ENCODE peak calls at places on chromosome 22, in six cellular contexts. One of them, this sample, is unnamed.

GRCh38 chr22:38026130-38027111 is 30.8 kb upstream of the PICK1 start:
- ATAC-seq in A549: peak; percentile 28
- ATAC-seq in K562: no peak
- ATAC-seq in HepG2: peak; percentile 20
- ATAC-seq in GM12878: no peak
- ATAC-seq in upper lobe of left lung: no peak
- ATAC-seq in this sample: no peak

GRCh38 chr22:17785185-17786184 is 11.2 kb upstream of the BID start:
- ATAC-seq in A549: peak; percentile 73
- ATAC-seq in K562: peak; percentile 82
- ATAC-seq in HepG2: peak; percentile 63
- ATAC-seq in GM12878: peak; percentile 67
- ATAC-seq in upper lobe of left lung: peak; percentile 61
- ATAC-seq in this sample: peak; percentile 61

GRCh38 chr22:31628362-31628761 is 33.7 kb downstream of the PISD start:
- ATAC-seq in A549: no peak
- ATAC-seq in K562: no peak
- ATAC-seq in HepG2: no peak
- ATAC-seq in GM12878: no peak
- ATAC-seq in upper lobe of left lung: no peak
- ATAC-seq in this sample: no peak

GRCh38 chr22:23038902-23039301 is 31.4 kb upstream of the GNAZ start:
- ATAC-seq in A549: no peak
- ATAC-seq in K562: no peak
- ATAC-seq in HepG2: no peak
- ATAC-seq in GM12878: no peak
- ATAC-seq in upper lobe of left lung: no peak
- ATAC-seq in this sample: no peak

GRCh38 chr22:36457688-36458450 is 23.6 kb downstream of the TXN2 start:
- ATAC-seq in A549: no peak
- ATAC-seq in K562: no peak
- ATAC-seq in HepG2: peak; percentile 9
- ATAC-seq in GM12878: no peak
- ATAC-seq in upper lobe of left lung: peak; percentile 15
- ATAC-seq in this sample: no peak

GRCh38 chr22:49617264-49617663 is 210.4 kb downstream of the BRD1 start:
- ATAC-seq in A549: no peak
- ATAC-seq in K562: no peak
- ATAC-seq in HepG2: no peak
- ATAC-seq in GM12878: no peak
- ATAC-seq in upper lobe of left lung: no peak
- ATAC-seq in this sample: no peak

GRCh38 chr22:41334215-41334614 is 32.9 kb downstream of the ZC3H7B start:
- ATAC-seq in A549: no peak
- ATAC-seq in K562: no peak
- ATAC-seq in HepG2: no peak
- ATAC-seq in GM12878: no peak
- ATAC-seq in upper lobe of left lung: peak; percentile 16
- ATAC-seq in this sample: peak; percentile 29

GRCh38 chr22:17106161-17106784 is 14.9 kb downstream of the TMEM121B start:
- ATAC-seq in A549: peak; percentile 61
- ATAC-seq in K562: peak; percentile 60
- ATAC-seq in HepG2: peak; percentile 60
- ATAC-seq in GM12878: no peak
- ATAC-seq in upper lobe of left lung: peak; percentile 44
- ATAC-seq in this sample: no peak

GRCh38 chr22:40857309-40857851 is 432 bp downstream of the XPNPEP3 start:
- ATAC-seq in A549: peak; percentile 55
- ATAC-seq in K562: peak; percentile 6
- ATAC-seq in HepG2: peak; percentile 44
- ATAC-seq in GM12878: no peak
- ATAC-seq in upper lobe of left lung: no peak
- ATAC-seq in this sample: no peak

GRCh38 chr22:50293441-50294318 is 13.8 kb downstream of the PLXNB2 start:
- ATAC-seq in A549: peak; percentile 84
- ATAC-seq in K562: no peak
- ATAC-seq in HepG2: peak; percentile 77
- ATAC-seq in GM12878: peak; percentile 33
- ATAC-seq in upper lobe of left lung: peak; percentile 73
- ATAC-seq in this sample: peak; percentile 90

GRCh38 chr22:42528591-42529307 is 9.2 kb upstream of the RRP7A start:
- ATAC-seq in A549: no peak
- ATAC-seq in K562: no peak
- ATAC-seq in HepG2: no peak
- ATAC-seq in GM12878: no peak
- ATAC-seq in upper lobe of left lung: no peak
- ATAC-seq in this sample: no peak

GRCh38 chr22:50672471-50673230 is at the start of gene SHANK3:
- ATAC-seq in A549: peak; percentile 8
- ATAC-seq in K562: peak; percentile 42
- ATAC-seq in HepG2: peak; percentile 43
- ATAC-seq in GM12878: no peak
- ATAC-seq in upper lobe of left lung: peak; percentile 39
- ATAC-seq in this sample: peak; percentile 81

GRCh38 chr22:22866381-22867111 is 21.1 kb upstream of the IGLL5 start:
- ATAC-seq in A549: peak; percentile 66
- ATAC-seq in K562: peak; percentile 31
- ATAC-seq in HepG2: no peak
- ATAC-seq in GM12878: no peak
- ATAC-seq in upper lobe of left lung: peak; percentile 81
- ATAC-seq in this sample: peak; percentile 49

GRCh38 chr22:49973018-49973965 is 12.7 kb downstream of the PIM3 start:
- ATAC-seq in A549: no peak
- ATAC-seq in K562: no peak
- ATAC-seq in HepG2: no peak
- ATAC-seq in GM12878: no peak
- ATAC-seq in upper lobe of left lung: no peak
- ATAC-seq in this sample: no peak

GRCh38 chr22:49953680-49954344 is 6.8 kb upstream of the PIM3 start:
- ATAC-seq in A549: no peak
- ATAC-seq in K562: no peak
- ATAC-seq in HepG2: no peak
- ATAC-seq in GM12878: no peak
- ATAC-seq in upper lobe of left lung: no peak
- ATAC-seq in this sample: no peak

GRCh38 chr22:37739611-37740049 is 42.8 kb downstream of the TRIOBP start:
- ATAC-seq in A549: no peak
- ATAC-seq in K562: no peak
- ATAC-seq in HepG2: no peak
- ATAC-seq in GM12878: no peak
- ATAC-seq in upper lobe of left lung: peak; percentile 39
- ATAC-seq in this sample: no peak

GRCh38 chr22:42680648-42681047 is 31.5 kb upstream of the CYB5R3 start:
- ATAC-seq in A549: peak; percentile 77
- ATAC-seq in K562: no peak
- ATAC-seq in HepG2: no peak
- ATAC-seq in GM12878: no peak
- ATAC-seq in upper lobe of left lung: peak; percentile 73
- ATAC-seq in this sample: peak; percentile 68

GRCh38 chr22:38243007-38243775 is 29.6 kb downstream of the TMEM184B start:
- ATAC-seq in A549: peak; percentile 39
- ATAC-seq in K562: no peak
- ATAC-seq in HepG2: peak; percentile 89
- ATAC-seq in GM12878: no peak
- ATAC-seq in upper lobe of left lung: no peak
- ATAC-seq in this sample: no peak

GRCh38 chr22:37911273-37911672 is 5.2 kb downstream of the MICALL1 start:
- ATAC-seq in A549: no peak
- ATAC-seq in K562: no peak
- ATAC-seq in HepG2: no peak
- ATAC-seq in GM12878: no peak
- ATAC-seq in upper lobe of left lung: no peak
- ATAC-seq in this sample: no peak

GRCh38 chr22:37088750-37089408 is 20.6 kb downstream of the TMPRSS6 start:
- ATAC-seq in A549: peak; percentile 29
- ATAC-seq in K562: no peak
- ATAC-seq in HepG2: no peak
- ATAC-seq in GM12878: peak; percentile 49
- ATAC-seq in upper lobe of left lung: no peak
- ATAC-seq in this sample: no peak

GRCh38 chr22:36015806-36016519 is 12.7 kb downstream of the RBFOX2 start:
- ATAC-seq in A549: no peak
- ATAC-seq in K562: no peak
- ATAC-seq in HepG2: no peak
- ATAC-seq in GM12878: no peak
- ATAC-seq in upper lobe of left lung: no peak
- ATAC-seq in this sample: no peak

GRCh38 chr22:41619979-41620645 is 731 bp downstream of the DESI1 start:
- ATAC-seq in A549: peak; percentile 65
- ATAC-seq in K562: peak; percentile 69
- ATAC-seq in HepG2: peak; percentile 78
- ATAC-seq in GM12878: peak; percentile 54
- ATAC-seq in upper lobe of left lung: peak; percentile 18
- ATAC-seq in this sample: no peak

GRCh38 chr22:38947321-38948112 is 9.9 kb upstream of the APOBEC3A start:
- ATAC-seq in A549: no peak
- ATAC-seq in K562: no peak
- ATAC-seq in HepG2: no peak
- ATAC-seq in GM12878: peak; percentile 83
- ATAC-seq in upper lobe of left lung: no peak
- ATAC-seq in this sample: no peak

GRCh38 chr22:32030508-32031247 is 12.4 kb upstream of the SLC5A1 start:
- ATAC-seq in A549: no peak
- ATAC-seq in K562: no peak
- ATAC-seq in HepG2: no peak
- ATAC-seq in GM12878: no peak
- ATAC-seq in upper lobe of left lung: no peak
- ATAC-seq in this sample: no peak

GRCh38 chr22:32119568-32120235 is 39.4 kb downstream of the C22orf42 start:
- ATAC-seq in A549: peak; percentile 43
- ATAC-seq in K562: no peak
- ATAC-seq in HepG2: peak; percentile 81
- ATAC-seq in GM12878: no peak
- ATAC-seq in upper lobe of left lung: no peak
- ATAC-seq in this sample: no peak

DNA sequence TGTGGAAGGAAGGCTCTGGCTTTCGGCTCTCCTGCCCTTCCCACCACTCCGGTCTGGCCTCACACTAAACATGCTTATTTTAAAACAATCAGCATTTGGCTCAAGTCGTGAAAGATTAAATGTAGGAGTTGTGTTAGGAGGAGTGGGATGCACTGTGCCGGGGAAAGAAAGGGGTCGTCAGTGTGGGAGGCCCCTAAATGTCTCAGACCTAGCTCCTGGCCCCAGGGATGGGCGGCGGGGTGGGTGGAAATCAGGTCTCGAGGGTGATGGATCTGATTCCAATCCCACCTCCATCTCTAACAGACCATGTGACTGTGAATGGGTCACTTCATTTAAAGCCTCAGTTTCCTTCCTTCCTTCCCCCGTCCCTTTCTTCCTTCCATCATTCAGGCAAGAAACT is 6.9 kb upstream of the SHISAL1 start:
- ATAC-seq in A549: no peak
- ATAC-seq in K562: no peak
- ATAC-seq in HepG2: no peak
- ATAC-seq in GM12878: no peak
- ATAC-seq in upper lobe of left lung: no peak
- ATAC-seq in this sample: no peak
- TF ChIP-seq EP300 in A549: no peak
- TF ChIP-seq EP300 in K562: no peak
- TF ChIP-seq EP300 in HepG2: no peak
- TF ChIP-seq EP300 in GM12878: no peak
- TF ChIP-seq EP300 in upper lobe of left lung: no peak
- TF ChIP-seq EP300 in this sample: no peak

DNA sequence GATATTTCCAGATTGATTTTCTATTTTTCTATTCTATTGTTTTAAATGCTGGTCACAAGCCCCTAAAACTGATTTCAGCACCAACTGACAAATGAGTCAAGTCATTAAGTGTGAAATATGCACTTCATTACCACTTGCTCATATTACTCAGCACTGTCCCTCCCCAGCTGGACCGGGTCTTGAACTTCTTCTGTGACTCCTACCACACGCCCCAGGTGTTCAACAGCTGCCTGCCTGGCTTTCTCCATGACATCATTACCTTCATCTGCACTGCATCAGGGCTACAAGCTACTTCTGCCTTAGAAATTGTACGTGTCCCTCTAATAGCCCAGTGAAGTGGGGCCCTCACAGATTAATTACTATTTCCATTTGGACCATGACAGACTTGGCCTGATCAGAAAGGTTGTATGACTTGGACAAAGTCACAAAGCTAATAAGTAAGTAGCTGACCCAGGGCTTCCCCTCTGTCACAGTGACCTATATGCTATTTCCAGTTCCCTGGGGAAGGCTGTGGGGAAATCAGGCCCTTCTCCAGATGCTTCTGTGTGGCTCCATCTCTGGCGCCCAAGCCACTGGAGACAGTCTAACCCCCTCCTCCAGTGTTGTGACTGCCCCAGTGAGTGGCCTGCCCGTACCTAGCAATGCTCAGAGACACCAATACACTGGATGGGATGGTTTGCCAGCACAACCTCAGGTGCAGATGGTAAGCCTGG is 18.1 kb downstream of the TBC1D10A start:
- ATAC-seq in A549: no peak
- ATAC-seq in K562: no peak
- ATAC-seq in HepG2: no peak
- ATAC-seq in GM12878: peak; percentile 46
- ATAC-seq in upper lobe of left lung: no peak
- ATAC-seq in this sample: no peak
- H3K4me3 ChIP-seq in A549: no peak overlapping the region
- H3K4me3 ChIP-seq in K562: no peak overlapping the region
- H3K4me3 ChIP-seq in HepG2: no peak overlapping the region
- H3K4me3 ChIP-seq in GM12878: no peak overlapping the region
- H3K4me3 ChIP-seq in upper lobe of left lung: no peak overlapping the region
- H3K4me3 ChIP-seq in this sample: no peak overlapping the region

DNA sequence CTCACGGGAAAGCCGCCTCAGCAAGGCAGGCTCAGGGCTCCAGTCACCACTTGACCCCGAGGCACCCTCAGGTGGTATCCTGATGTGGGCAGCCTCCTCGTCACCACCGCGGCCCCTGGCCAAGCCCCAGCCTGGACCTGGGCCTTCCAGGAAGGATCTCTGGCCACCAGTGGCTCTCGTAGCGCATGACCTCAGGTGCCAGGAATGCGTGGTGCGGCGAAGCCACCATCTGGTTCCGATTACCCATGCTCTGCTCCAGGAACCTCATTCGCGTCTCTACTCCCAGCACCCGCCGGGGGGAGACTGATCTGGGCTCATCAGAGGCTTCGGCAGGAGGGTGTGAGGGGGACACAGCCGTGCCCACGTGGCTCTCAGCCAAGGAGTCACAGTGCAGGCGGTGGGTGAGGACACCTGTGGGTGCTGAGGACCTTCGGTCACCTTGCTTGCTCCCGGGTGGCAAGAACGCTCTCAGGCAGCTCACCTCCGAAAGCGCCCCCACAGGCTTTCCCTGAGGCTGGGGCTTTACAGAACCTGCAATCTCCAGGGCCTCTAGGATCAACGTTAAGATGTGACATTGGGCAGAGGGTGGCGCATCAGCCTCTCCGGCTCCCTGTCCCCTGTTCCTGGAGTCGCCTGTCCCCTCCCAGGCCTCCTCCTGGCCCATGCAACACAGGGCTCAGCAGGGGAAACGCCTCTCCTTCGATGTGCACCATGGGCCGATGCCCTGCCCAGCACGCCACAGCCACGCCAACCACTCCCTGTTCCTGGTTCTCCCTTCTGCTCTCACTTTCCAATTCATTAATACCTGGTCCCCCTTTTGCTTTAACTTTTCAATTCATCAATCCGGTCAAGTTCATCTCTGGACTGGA is 39.0 kb downstream of the TBX1 start:
- ATAC-seq in A549: no peak
- ATAC-seq in K562: peak; percentile 29
- ATAC-seq in HepG2: no peak
- ATAC-seq in GM12878: no peak
- ATAC-seq in upper lobe of left lung: peak; percentile 81
- ATAC-seq in this sample: peak; percentile 74
- TF ChIP-seq EP300 in A549: no peak
- TF ChIP-seq EP300 in K562: no peak
- TF ChIP-seq EP300 in HepG2: no peak
- TF ChIP-seq EP300 in GM12878: no peak
- TF ChIP-seq EP300 in upper lobe of left lung: no peak
- TF ChIP-seq EP300 in this sample: no peak

GRCh38 chr22:48450188-48450825 is 1377.4 kb downstream of the BRD1 start:
- ATAC-seq in A549: no peak
- ATAC-seq in K562: no peak
- ATAC-seq in HepG2: no peak
- ATAC-seq in GM12878: no peak
- ATAC-seq in upper lobe of left lung: no peak
- ATAC-seq in this sample: no peak
- H3K4me3 ChIP-seq in A549: no peak overlapping the region
- H3K4me3 ChIP-seq in K562: no peak overlapping the region
- H3K4me3 ChIP-seq in HepG2: no peak overlapping the region
- H3K4me3 ChIP-seq in GM12878: no peak overlapping the region
- H3K4me3 ChIP-seq in upper lobe of left lung: no peak overlapping the region
- H3K4me3 ChIP-seq in this sample: no peak overlapping the region